ENCODE peak calls at places on chromosomes 12 and 14, in four cellular contexts. One of them, this sample, is unnamed. For H3K36me3, the result is how much of the 10 kb centered on the place peaks cover.

GRCh38 chr12:42090899-42091298 is 53.8 kb downstream of the GXYLT1 start:
- DNase-seq in WERI-Rb-1: no peak
- DNase-seq in right lobe of liver: no peak
- DNase-seq in lung: no peak
- DNase-seq in this sample: no peak

GRCh38 chr14:106790189-106791036 is 1264.0 kb downstream of the TMEM121 start:
- DNase-seq in WERI-Rb-1: peak
- DNase-seq in lung: peak
- DNase-seq in right lobe of liver: peak
- DNase-seq in this sample: peak

GRCh38 chr14:58467575-58467974 is 40.1 kb downstream of the KIAA0586 start:
- DNase-seq in right lobe of liver: no peak
- DNase-seq in lung: no peak
- DNase-seq in WERI-Rb-1: no peak
- DNase-seq in this sample: no peak

GRCh38 chr14:61563162-61563511 is 132.2 kb upstream of the HIF1A start:
- DNase-seq in right lobe of liver: no peak
- DNase-seq in WERI-Rb-1: no peak
- DNase-seq in lung: no peak
- DNase-seq in this sample: no peak

GRCh38 chr12:2212971-2213869 is 160.4 kb downstream of the CACNA1C start:
- DNase-seq in right lobe of liver: no peak
- DNase-seq in WERI-Rb-1: peak
- DNase-seq in lung: no peak
- DNase-seq in this sample: no peak

GRCh38 chr14:81384900-81385299 is 15.2 kb downstream of the STON2 start:
- DNase-seq in lung: no peak
- DNase-seq in WERI-Rb-1: no peak
- DNase-seq in right lobe of liver: no peak
- DNase-seq in this sample: no peak

GRCh38 chr12:5345534-5345933 is 86.4 kb upstream of the NTF3 start:
- DNase-seq in right lobe of liver: no peak
- DNase-seq in lung: no peak
- DNase-seq in WERI-Rb-1: no peak
- DNase-seq in this sample: no peak

GRCh38 chr12:15886372-15887042 is 4.3 kb downstream of the STRAP start:
- DNase-seq in WERI-Rb-1: no peak
- DNase-seq in lung: no peak
- DNase-seq in right lobe of liver: no peak
- DNase-seq in this sample: no peak

GRCh38 chr12:117046861-117047530 is 52.2 kb downstream of the TESC start:
- DNase-seq in lung: no peak
- DNase-seq in right lobe of liver: no peak
- DNase-seq in WERI-Rb-1: no peak
- DNase-seq in this sample: no peak

GRCh38 chr12:108967869-108968540 is 52.9 kb downstream of the SVOP start:
- DNase-seq in lung: no peak
- DNase-seq in WERI-Rb-1: no peak
- DNase-seq in right lobe of liver: no peak
- DNase-seq in this sample: no peak

GRCh38 chr14:78143489-78144145 is 26.6 kb upstream of the NRXN3 start:
- DNase-seq in right lobe of liver: no peak
- DNase-seq in lung: no peak
- DNase-seq in WERI-Rb-1: no peak
- DNase-seq in this sample: no peak

GRCh38 chr14:70052990-70053389 is 135.8 kb downstream of the SLC8A3 start:
- DNase-seq in WERI-Rb-1: no peak
- DNase-seq in right lobe of liver: no peak
- DNase-seq in lung: no peak
- DNase-seq in this sample: no peak

GRCh38 chr12:131733874-131734273 is 23.0 kb downstream of the SFSWAP start:
- DNase-seq in lung: no peak
- DNase-seq in right lobe of liver: no peak
- DNase-seq in WERI-Rb-1: no peak
- DNase-seq in this sample: no peak

GRCh38 chr14:70045715-70046535 is 142.8 kb downstream of the SLC8A3 start:
- DNase-seq in WERI-Rb-1: peak
- DNase-seq in lung: peak
- DNase-seq in right lobe of liver: peak
- DNase-seq in this sample: peak

GRCh38 chr14:57501039-57501557 is 7.4 kb upstream of the CCDC198 start:
- DNase-seq in lung: no peak
- DNase-seq in WERI-Rb-1: no peak
- DNase-seq in right lobe of liver: no peak
- DNase-seq in this sample: no peak

GRCh38 chr12:65994318-65994717 is 136.2 kb downstream of the LLPH start:
- DNase-seq in WERI-Rb-1: no peak
- DNase-seq in right lobe of liver: no peak
- DNase-seq in lung: no peak
- DNase-seq in this sample: no peak

DNA sequence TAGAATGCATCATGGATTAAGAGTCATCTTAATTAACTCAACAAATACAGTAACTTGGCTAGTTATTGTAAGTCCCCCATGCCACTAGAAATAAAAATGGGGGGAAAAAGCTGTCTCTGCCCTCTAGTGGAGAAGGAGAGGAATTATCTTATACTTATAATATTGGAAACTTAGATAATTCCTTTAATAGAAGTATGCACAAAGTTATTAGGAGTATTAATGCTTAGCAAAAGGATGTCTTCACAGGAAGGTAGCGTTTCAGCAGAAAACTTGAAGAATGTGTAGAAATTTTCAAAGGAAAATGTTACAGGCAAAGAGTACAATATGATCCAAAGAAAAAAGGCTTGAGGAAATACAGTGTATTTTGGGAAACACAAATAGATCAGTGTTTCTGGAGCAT is 19.8 kb downstream of the OR5AU1 start:
- DNase-seq in right lobe of liver: no peak
- DNase-seq in WERI-Rb-1: no peak
- DNase-seq in lung: no peak
- DNase-seq in this sample: no peak
- TF ChIP-seq CTCF in right lobe of liver: peak
- TF ChIP-seq CTCF in WERI-Rb-1: peak
- TF ChIP-seq CTCF in lung: peak
- TF ChIP-seq CTCF in this sample: peak

DNA sequence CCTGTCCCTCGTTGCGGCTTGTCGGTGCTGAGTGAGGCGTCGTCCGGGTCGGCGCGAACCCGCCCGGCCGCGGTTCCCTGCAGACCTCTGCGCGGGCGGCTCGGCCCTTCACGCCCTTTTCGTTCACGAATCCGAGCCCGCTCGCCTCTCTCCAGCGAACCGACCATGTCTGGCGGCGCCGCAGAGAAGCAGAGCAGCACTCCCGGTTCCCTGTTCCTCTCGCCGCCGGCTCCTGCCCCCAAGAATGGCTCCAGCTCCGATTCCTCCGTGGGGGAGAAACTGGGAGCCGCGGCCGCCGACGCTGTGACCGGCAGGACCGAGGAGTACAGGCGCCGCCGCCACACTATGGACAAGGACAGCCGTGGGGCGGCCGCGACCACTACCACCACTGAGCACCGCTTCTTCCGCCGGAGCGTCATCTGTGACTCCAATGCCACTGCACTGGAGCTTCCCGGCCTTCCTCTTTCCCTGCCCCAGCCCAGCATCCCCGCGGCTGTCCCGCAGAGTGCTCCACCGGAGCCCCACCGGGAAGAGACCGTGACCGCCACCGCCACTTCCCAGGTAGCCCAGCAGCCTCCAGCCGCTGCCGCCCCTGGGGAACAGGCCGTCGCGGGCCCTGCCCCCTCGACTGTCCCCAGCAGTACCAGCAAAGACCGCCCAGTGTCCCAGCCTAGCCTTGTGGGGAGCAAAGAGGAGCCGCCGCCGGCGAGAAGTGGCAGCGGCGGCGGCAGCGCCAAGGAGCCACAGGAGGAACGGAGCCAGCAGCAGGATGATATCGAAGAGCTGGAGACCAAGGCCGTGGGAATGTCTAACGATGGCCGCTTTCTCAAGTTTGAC is 1.2 kb downstream of the WNK1 start:
- DNase-seq in WERI-Rb-1: peak
- DNase-seq in lung: peak
- DNase-seq in right lobe of liver: peak
- DNase-seq in this sample: peak
- H3K36me3 ChIP-seq in WERI-Rb-1: under half
- H3K36me3 ChIP-seq in lung: under half
- H3K36me3 ChIP-seq in right lobe of liver: under half
- H3K36me3 ChIP-seq in this sample: under half

GRCh38 chr14:101460986-101461750 is 100.1 kb upstream of the DIO3 start:
- DNase-seq in lung: no peak
- DNase-seq in WERI-Rb-1: no peak
- DNase-seq in right lobe of liver: no peak
- DNase-seq in this sample: no peak

GRCh38 chr14:101460521-101460920 is 100.8 kb upstream of the DIO3 start:
- DNase-seq in WERI-Rb-1: no peak
- DNase-seq in lung: no peak
- DNase-seq in right lobe of liver: no peak
- DNase-seq in this sample: no peak

GRCh38 chr14:101458536-101459391 is 102.5 kb upstream of the DIO3 start:
- DNase-seq in right lobe of liver: no peak
- DNase-seq in WERI-Rb-1: no peak
- DNase-seq in lung: no peak
- DNase-seq in this sample: no peak

GRCh38 chr14:101457936-101458535 is 103.3 kb upstream of the DIO3 start:
- DNase-seq in WERI-Rb-1: no peak
- DNase-seq in lung: no peak
- DNase-seq in right lobe of liver: no peak
- DNase-seq in this sample: no peak

DNA sequence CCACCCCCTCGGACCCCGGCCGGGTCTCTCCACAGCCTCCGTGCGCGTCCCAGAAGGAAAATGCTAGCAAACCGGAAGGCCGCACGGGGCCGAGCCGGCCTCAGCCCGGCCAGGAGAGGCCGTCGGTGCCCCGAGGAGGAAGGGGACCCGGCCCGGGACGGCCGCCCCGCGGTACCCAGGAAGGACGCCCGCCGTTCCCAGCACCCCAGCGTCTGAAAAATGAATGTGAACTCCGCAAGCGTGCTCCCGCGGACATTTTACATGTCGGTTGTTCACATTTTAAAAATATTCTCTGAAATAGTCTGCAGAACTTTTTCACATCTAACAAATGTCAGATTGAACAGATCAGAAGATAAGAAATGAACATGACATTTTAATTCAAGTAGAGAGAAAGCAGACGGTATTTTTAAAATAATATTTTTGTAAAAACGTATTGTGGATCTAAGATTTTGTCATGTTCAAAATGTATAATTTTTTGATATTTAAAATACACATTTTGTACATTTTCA is 101.8 kb upstream of the DIO3 start:
- DNase-seq in WERI-Rb-1: no peak
- DNase-seq in right lobe of liver: no peak
- DNase-seq in lung: no peak
- DNase-seq in this sample: no peak
- TF ChIP-seq CTCF in WERI-Rb-1: no peak
- TF ChIP-seq CTCF in right lobe of liver: no peak
- TF ChIP-seq CTCF in lung: no peak
- TF ChIP-seq CTCF in this sample: no peak

GRCh38 chr14:74723134-74723533 is 10.2 kb downstream of the FCF1 start:
- DNase-seq in right lobe of liver: no peak
- DNase-seq in WERI-Rb-1: no peak
- DNase-seq in lung: no peak
- DNase-seq in this sample: no peak
- H3K36me3 ChIP-seq in right lobe of liver: under half
- H3K36me3 ChIP-seq in WERI-Rb-1: under half
- H3K36me3 ChIP-seq in lung: under half
- H3K36me3 ChIP-seq in this sample: under half

GRCh38 chr12:48276621-48277020 is 73.5 kb upstream of the OR10AD1 start:
- DNase-seq in right lobe of liver: no peak
- DNase-seq in lung: no peak
- DNase-seq in WERI-Rb-1: no peak
- DNase-seq in this sample: no peak

GRCh38 chr12:48279096-48279495 is 71.6 kb downstream of the ZNF641 start:
- DNase-seq in right lobe of liver: no peak
- DNase-seq in lung: no peak
- DNase-seq in WERI-Rb-1: no peak
- DNase-seq in this sample: no peak

GRCh38 chr12:48281811-48282210 is 68.9 kb downstream of the ZNF641 start:
- DNase-seq in right lobe of liver: no peak
- DNase-seq in WERI-Rb-1: no peak
- DNase-seq in lung: no peak
- DNase-seq in this sample: no peak

GRCh38 chr12:48280572-48280971 is 70.1 kb downstream of the ZNF641 start:
- DNase-seq in lung: no peak
- DNase-seq in WERI-Rb-1: peak
- DNase-seq in right lobe of liver: no peak
- DNase-seq in this sample: no peak

DNA sequence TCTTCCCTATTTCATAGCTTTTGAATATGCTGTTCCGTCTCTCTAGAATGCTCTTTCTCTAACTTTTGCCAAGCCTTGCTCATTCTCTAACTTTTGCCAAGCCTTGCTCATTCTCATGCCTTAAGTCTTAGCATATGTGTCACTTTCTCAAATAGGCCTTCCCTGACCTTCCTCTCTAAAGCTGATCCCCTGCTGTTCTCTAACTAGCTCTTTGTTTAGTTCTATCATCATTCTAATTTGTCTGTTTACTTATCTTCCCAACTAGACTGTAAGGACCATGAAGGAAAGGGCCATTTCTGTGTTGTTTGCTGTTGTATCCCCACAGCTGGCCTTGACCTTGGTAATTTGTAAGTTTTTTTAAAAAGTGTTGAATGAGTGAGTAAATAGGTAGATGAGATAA is 71.1 kb downstream of the ZNF641 start:
- DNase-seq in WERI-Rb-1: no peak
- DNase-seq in lung: no peak
- DNase-seq in right lobe of liver: no peak
- DNase-seq in this sample: no peak
- TF ChIP-seq CTCF in WERI-Rb-1: no peak
- TF ChIP-seq CTCF in lung: no peak
- TF ChIP-seq CTCF in right lobe of liver: no peak
- TF ChIP-seq CTCF in this sample: no peak

DNA sequence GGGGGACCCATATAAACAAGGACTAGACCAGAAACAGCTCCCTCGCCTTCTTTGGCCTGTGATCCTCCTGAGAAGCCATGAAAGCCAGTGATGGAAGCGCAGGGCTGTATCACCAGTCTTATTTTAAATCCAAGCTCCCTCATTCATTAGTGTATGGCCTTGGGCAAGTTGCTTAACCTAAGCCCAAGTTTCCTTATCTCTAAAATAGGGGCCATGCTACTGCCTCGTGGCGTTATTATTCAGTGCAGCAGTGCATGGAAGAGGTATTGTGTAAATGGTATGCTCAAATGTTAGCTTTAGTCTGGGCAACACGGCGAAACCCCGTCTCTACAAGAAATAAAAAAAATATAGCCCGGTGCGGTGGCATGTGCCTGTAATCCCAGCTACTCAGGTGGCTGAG is 9.9 kb downstream of the ESPL1 start:
- DNase-seq in WERI-Rb-1: no peak
- DNase-seq in lung: no peak
- DNase-seq in right lobe of liver: no peak
- DNase-seq in this sample: no peak
- H3K36me3 ChIP-seq in WERI-Rb-1: half or more
- H3K36me3 ChIP-seq in lung: under half
- H3K36me3 ChIP-seq in right lobe of liver: under half
- H3K36me3 ChIP-seq in this sample: under half

This sample was measured in pancreas.